ENCODE peak calls at places on chromosomes 5 and 9, in eight cellular contexts. I, Q, H, V, C, K, L and F are unnamed samples.

GRCh38 chr5:624951-625230 is 12.8 kb downstream of the CEP72 start:
- DNase-seq in L (no peak), Q (no peak), V (no peak), I (no peak), K (no peak), H (no peak), C (no peak), F (no peak)

GRCh38 chr5:68261174-68262021 is 45.8 kb downstream of the PIK3R1 start:
- DNase-seq in L (no peak), K (no peak), C (peak), I (no peak), H (no peak), V (no peak), Q (no peak), F (no peak)

GRCh38 chr9:134525070-134525815 is 116.4 kb upstream of the COL5A1 start:
- DNase-seq in L (no peak), I (no peak), H (no peak), C (no peak), K (no peak), Q (no peak), V (no peak), F (no peak)

GRCh38 chr5:148641735-148642134 is 12.6 kb downstream of the HTR4 start:
- DNase-seq in H (no peak), V (no peak), K (no peak), I (no peak), C (no peak), L (no peak), Q (no peak), F (no peak)

GRCh38 chr5:1501372-1502045 is 22.3 kb downstream of the LPCAT1 start:
- DNase-seq in K (no peak), H (no peak), V (no peak), Q (no peak), L (no peak), I (no peak), C (no peak), F (no peak)

GRCh38 chr9:89497978-89498844 is at the start of gene SEMA4D:
- DNase-seq in Q (peak), I (no peak), K (no peak), V (peak), C (peak), L (peak), H (peak), F (peak)

GRCh38 chr5:16057277-16057676 is 122.3 kb downstream of the MARCHF11 start:
- DNase-seq in H (no peak), L (no peak), V (no peak), K (no peak), C (no peak), Q (peak), I (no peak), F (no peak)

GRCh38 chr9:117451336-117451735 is 36.5 kb upstream of the ASTN2 start:
- DNase-seq in K (no peak), Q (no peak), H (no peak), V (no peak), L (no peak), C (no peak), I (no peak), F (no peak)

GRCh38 chr9:5375091-5375490 is 35.4 kb upstream of the RLN1 start:
- DNase-seq in I (no peak), C (no peak), V (no peak), L (no peak), Q (no peak), K (no peak), H (no peak), F (no peak)

GRCh38 chr5:138705007-138705406 is 48.2 kb upstream of the CTNNA1 start:
- DNase-seq in C (no peak), V (no peak), H (no peak), I (no peak), L (no peak), K (no peak), Q (no peak), F (no peak)

GRCh38 chr9:69264526-69264925 is 60.5 kb upstream of the ENTREP1 start:
- DNase-seq in H (no peak), K (no peak), I (no peak), Q (no peak), L (no peak), C (no peak), V (no peak), F (no peak)